ENCODE peak calls at places on chromosomes 5 and 9, in eight cellular contexts. T is hypothalamus; C is iPS-NIHi11; W is T47D; G is ovary; O is globus pallidus; N is activated T-cell treated with anti-CD3 and anti-CD28 coated beads for 1 hour; K is CD4-positive, alpha-beta T cell. Q is an unnamed sample.

GRCh38 chr9:124066783-124067563 is 55.4 kb downstream of the LHX2 start:
- DNase-seq in T (no peak), C (no peak), W (no peak), G (no peak), O (no peak), N (no peak), K (no peak), Q (no peak)

GRCh38 chr5:160685695-160686094 is 166.3 kb downstream of the ATP10B start:
- DNase-seq in T (no peak), C (peak), W (no peak), G (no peak), O (no peak), N (no peak), K (no peak), Q (no peak)

GRCh38 chr5:132837868-132838267 is 7.4 kb upstream of the SHROOM1 start:
- DNase-seq in T (no peak), C (no peak), W (no peak), G (no peak), O (no peak), N (no peak), K (no peak), Q (no peak)

GRCh38 chr9:124890179-124890578 is 28.2 kb downstream of the ARPC5L start:
- DNase-seq in T (no peak), C (no peak), W (no peak), G (no peak), O (no peak), N (no peak), K (no peak), Q (no peak)

GRCh38 chr5:129460121-129460950 is at the start of gene ADAMTS19:
- DNase-seq in T (peak), C (peak), W (peak), G (peak), O (peak), N (no peak), K (no peak), Q (no peak)

GRCh38 chr5:132265336-132266030 is 8.0 kb downstream of the PDLIM4 start:
- DNase-seq in T (no peak), C (no peak), W (no peak), G (peak), O (no peak), N (no peak), K (no peak), Q (no peak)

GRCh38 chr9:8208465-8208864 is 408.9 kb upstream of the DMAC1 start:
- DNase-seq in T (no peak), C (no peak), W (no peak), G (no peak), O (no peak), N (no peak), K (no peak), Q (no peak)

GRCh38 chr5:134460551-134460950 is 48.9 kb upstream of the CDKN2AIPNL start:
- DNase-seq in T (no peak), C (no peak), W (no peak), G (no peak), O (no peak), N (no peak), K (no peak), Q (no peak)

GRCh38 chr9:133142657-133143592 is 20.8 kb downstream of the GBGT1 start:
- DNase-seq in T (no peak), C (no peak), W (no peak), G (no peak), O (no peak), N (no peak), K (no peak), Q (no peak)

GRCh38 chr9:86946712-86947145 is 577 bp downstream of the GAS1 start:
- DNase-seq in T (no peak), C (no peak), W (peak), G (peak), O (no peak), N (peak), K (no peak), Q (no peak)

GRCh38 chr5:150322202-150322601 is 19.5 kb upstream of the ARSI start:
- DNase-seq in T (no peak), C (no peak), W (no peak), G (no peak), O (no peak), N (no peak), K (no peak), Q (no peak)

GRCh38 chr5:133285583-133286021 is 233.8 kb downstream of the HSPA4 start:
- DNase-seq in T (no peak), C (no peak), W (no peak), G (no peak), O (peak), N (no peak), K (no peak), Q (no peak)

GRCh38 chr9:109329274-109330258 is 8.7 kb upstream of the EPB41L4B start:
- DNase-seq in T (no peak), C (peak), W (peak), G (peak), O (no peak), N (no peak), K (no peak), Q (no peak)

GRCh38 chr9:98859941-98860340 is 52.5 kb downstream of the GALNT12 start:
- DNase-seq in T (no peak), C (no peak), W (no peak), G (no peak), O (no peak), N (no peak), K (no peak), Q (no peak)

GRCh38 chr5:6349387-6349786 is 29.0 kb downstream of the MED10 start:
- DNase-seq in T (no peak), C (no peak), W (no peak), G (no peak), O (no peak), N (no peak), K (no peak), Q (no peak)

GRCh38 chr9:88583901-88584596 is 49.1 kb downstream of the NXNL2 start:
- DNase-seq in T (no peak), C (no peak), W (no peak), G (no peak), O (no peak), N (no peak), K (no peak), Q (no peak)

GRCh38 chr9:73149371-73150067 is 2.1 kb upstream of the ANXA1 start:
- DNase-seq in T (no peak), C (no peak), W (no peak), G (no peak), O (no peak), N (no peak), K (no peak), Q (peak)

GRCh38 chr5:72555871-72556270 is 48.7 kb upstream of the ZNF366 start:
- DNase-seq in T (no peak), C (no peak), W (no peak), G (no peak), O (no peak), N (no peak), K (no peak), Q (no peak)

GRCh38 chr5:60959156-60959555 is 14.2 kb downstream of the NDUFAF2 start:
- DNase-seq in T (no peak), C (no peak), W (no peak), G (no peak), O (peak), N (no peak), K (no peak), Q (peak)

GRCh38 chr5:159510282-159510681 is 180.0 kb upstream of the IL12B start:
- DNase-seq in T (no peak), C (peak), W (peak), G (peak), O (no peak), N (no peak), K (no peak), Q (no peak)